ENCODE peak calls at places on chromosome 6, in five cellular contexts. P, B, V, K and R are unnamed samples.

GRCh38 chr6:170142559-170142958 is 148.3 kb downstream of the DLL1 start:
- DNase-seq in K (no peak), P (no peak), V (no peak), B (no peak), R (no peak)

GRCh38 chr6:36404164-36404563 is 16.7 kb upstream of the ETV7 start:
- DNase-seq in V (no peak), P (no peak), K (no peak), B (no peak), R (no peak)

GRCh38 chr6:93859964-93860363 is 440.6 kb upstream of the EPHA7 start:
- DNase-seq in K (no peak), P (no peak), V (no peak), B (no peak), R (no peak)

GRCh38 chr6:53240763-53241162 is 92.1 kb upstream of the GCM1 start:
- DNase-seq in K (no peak), V (no peak), B (no peak), P (no peak), R (no peak)

GRCh38 chr6:108988765-108989164 is 105.9 kb downstream of the SESN1 start:
- DNase-seq in B (no peak), P (no peak), V (no peak), K (no peak), R (no peak)

GRCh38 chr6:85660181-85660611 is 17.5 kb upstream of the SYNCRIP start:
- DNase-seq in V (no peak), B (peak; percentile 88), K (no peak), P (peak; percentile 57), R (no peak)

GRCh38 chr6:138129190-138129589 is 22.0 kb upstream of the PERP start:
- DNase-seq in B (no peak), K (no peak), V (no peak), P (no peak), R (no peak)

GRCh38 chr6:63799813-63800212 is 164.2 kb downstream of the PHF3 start:
- DNase-seq in V (no peak), B (no peak), K (no peak), P (no peak), R (no peak)

GRCh38 chr6:6942826-6943225 is 164.9 kb upstream of the RREB1 start:
- DNase-seq in V (no peak), K (no peak), P (no peak), B (no peak), R (no peak)

GRCh38 chr6:105545947-105546710 is 143.2 kb upstream of the PREP start:
- DNase-seq in V (no peak), B (peak; percentile 90), K (no peak), P (no peak), R (no peak)

GRCh38 chr6:22062807-22063408 is 233.9 kb downstream of the PRL start:
- DNase-seq in V (no peak), P (no peak), K (no peak), B (no peak), R (no peak)

GRCh38 chr6:170202416-170203135 is 88.3 kb downstream of the DLL1 start:
- DNase-seq in B (no peak), V (no peak), K (no peak), P (no peak), R (no peak)

GRCh38 chr6:28941681-28942448 is 18.1 kb upstream of the TRIM27 start:
- DNase-seq in B (peak; percentile 18), V (no peak), K (no peak), P (no peak), R (no peak)

GRCh38 chr6:25830461-25830860 is 1.4 kb downstream of the SLC17A1 start:
- DNase-seq in K (no peak), B (no peak), V (no peak), P (no peak), R (no peak)

GRCh38 chr6:157381631-157382621 is 936 bp downstream of the ZDHHC14 start:
- DNase-seq in K (peak; percentile 41), P (no peak), B (peak; percentile 54), V (peak; percentile 21), R (no peak)

GRCh38 chr6:169145476-169145875 is 108.2 kb downstream of the THBS2 start:
- DNase-seq in K (no peak), P (no peak), B (no peak), V (no peak), R (no peak)

GRCh38 chr6:113719056-113719455 is 138.1 kb upstream of the MARCKS start:
- DNase-seq in K (no peak), B (peak; percentile 13), V (no peak), P (no peak), R (no peak)

GRCh38 chr6:55882731-55883595 is 7.6 kb upstream of the BMP5 start:
- DNase-seq in K (no peak), B (peak; percentile 94), V (no peak), P (peak; percentile 65), R (peak; percentile 65)

GRCh38 chr6:121436966-121437756 is 1.7 kb downstream of the GJA1 start:
- DNase-seq in P (no peak), K (no peak), V (peak; percentile 23), B (peak; percentile 72), R (no peak)

GRCh38 chr6:138970856-138971425 is 17.1 kb downstream of the REPS1 start:
- DNase-seq in P (peak; percentile 82), K (no peak), V (no peak), B (peak; percentile 86), R (peak; percentile 88)

GRCh38 chr6:33168202-33168601 is 24.1 kb downstream of the COL11A2 start:
- DNase-seq in B (no peak), K (no peak), V (no peak), P (no peak), R (no peak)

GRCh38 chr6:36075656-36076055 is 48.0 kb downstream of the MAPK14 start:
- DNase-seq in V (no peak), P (no peak), B (no peak), K (peak; percentile 43), R (no peak)

GRCh38 chr6:7909323-7910276 is 988 bp downstream of the TXNDC5 start:
- DNase-seq in P (no peak), V (peak; percentile 36), B (peak; percentile 26), K (peak; percentile 46), R (no peak)

GRCh38 chr6:38391206-38391908 is 248.4 kb downstream of the BTBD9 start:
- DNase-seq in K (no peak), B (no peak), V (no peak), P (peak; percentile 26), R (peak; percentile 44)

GRCh38 chr6:6752129-6752528 is 163.6 kb downstream of the LY86 start:
- DNase-seq in B (peak; percentile 57), K (no peak), V (no peak), P (peak; percentile 80), R (peak; percentile 59)

GRCh38 chr6:111013144-111013905 is 31.5 kb downstream of the RPF2 start:
- DNase-seq in B (peak; percentile 32), K (no peak), V (no peak), P (no peak), R (no peak)

GRCh38 chr6:16684896-16685554 is 76.2 kb downstream of the ATXN1 start:
- DNase-seq in P (peak; percentile 88), V (no peak), B (peak; percentile 68), K (no peak), R (peak; percentile 91)

GRCh38 chr6:35214869-35215664 is 1.3 kb downstream of the SCUBE3 start:
- DNase-seq in V (no peak), K (no peak), P (no peak), B (no peak), R (no peak)

GRCh38 chr6:84967389-84967788 is 203.0 kb upstream of the TBX18 start:
- DNase-seq in V (peak; percentile 33), P (no peak), K (peak; percentile 5), B (peak; percentile 65), R (no peak)

GRCh38 chr6:105678516-105678915 is 275.6 kb upstream of the PREP start:
- DNase-seq in K (no peak), B (peak; percentile 28), P (no peak), V (no peak), R (no peak)

GRCh38 chr6:21811484-21811883 is 217.9 kb downstream of the SOX4 start:
- DNase-seq in B (no peak), V (no peak), K (no peak), P (no peak), R (no peak)

DNA sequence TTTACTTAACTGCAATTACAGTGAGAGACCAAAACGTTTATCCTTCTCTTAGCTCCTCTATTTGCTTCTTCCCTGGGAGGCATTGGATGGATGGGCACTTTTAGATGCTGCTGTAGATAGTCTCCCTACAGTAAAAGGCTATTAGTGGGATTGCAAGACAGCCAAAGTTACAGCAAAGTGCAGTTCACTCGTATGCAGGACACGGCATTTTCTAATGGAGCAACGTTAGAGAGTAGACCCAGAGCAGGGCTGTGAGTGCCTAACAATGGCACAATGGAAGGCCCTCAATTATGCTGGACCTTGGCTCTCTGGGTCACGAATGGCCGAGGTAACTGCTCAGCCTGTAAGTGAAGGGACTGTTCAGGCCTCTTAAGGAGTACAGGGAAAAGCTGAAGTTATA is 605.8 kb upstream of the NOX3 start:
- DNase-seq in K (no peak), B (no peak), V (no peak), P (no peak), R (no peak)
- TF ChIP-seq CTCF in K (no peak), B (no peak), V (no peak), P (no peak), R (no peak)

GRCh38 chr6:30554404-30554803 is 1.9 kb downstream of the GNL1 start:
- DNase-seq in P (no peak), K (no peak), V (no peak), B (no peak), R (no peak)

GRCh38 chr6:30555428-30556005 is 772 bp downstream of the GNL1 start:
- DNase-seq in K (peak; percentile 44), P (no peak), B (peak; percentile 37), V (no peak), R (no peak)

GRCh38 chr6:30556714-30556963 is 350 bp upstream of the GNL1 start:
- DNase-seq in K (peak; percentile 96), P (no peak), B (no peak), V (peak; percentile 96), R (no peak)

GRCh38 chr6:30556006-30556713 is at the start of gene GNL1:
- DNase-seq in B (peak; percentile 81), K (peak; percentile 97), P (no peak), V (peak; percentile 96), R (peak; percentile 59)

DNA sequence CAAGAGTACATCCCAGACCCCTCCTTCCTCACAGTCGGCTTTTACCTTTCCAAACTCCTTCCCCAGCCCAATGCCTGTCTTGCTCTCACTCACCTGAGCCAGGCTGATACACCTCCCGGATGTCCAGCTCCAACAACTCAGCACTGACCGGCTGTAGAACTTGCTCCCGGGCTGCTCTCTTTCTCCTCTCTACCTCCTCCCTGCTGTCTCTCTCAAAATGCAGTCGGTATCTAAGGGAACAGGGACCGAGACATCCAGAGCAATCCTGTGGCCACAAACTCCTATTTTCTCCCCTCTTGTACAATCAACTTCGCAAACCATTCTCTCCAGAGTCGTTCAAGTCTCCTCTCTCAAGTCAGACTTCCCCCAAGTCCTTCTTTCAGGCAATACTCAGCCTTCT is 1.3 kb downstream of the GNL1 start:
- DNase-seq in P (no peak), B (peak; percentile 19), V (no peak), K (no peak), R (no peak)
- H3K4me3 ChIP-seq in P (peak overlapping the region; percentile 67), B (peak overlapping the region; percentile 92), V (peak overlapping the region; percentile 96), K (peak overlapping the region; percentile 84), R (peak overlapping the region; percentile 86)

GRCh38 chr6:13099771-13100170 is 228.6 kb downstream of the TBC1D7 start:
- DNase-seq in P (no peak), B (no peak), K (no peak), V (no peak), R (no peak)
- TF ChIP-seq CTCF in P (peak; percentile 18), B (no peak), K (peak; percentile 63), V (peak; percentile 13), R (peak; percentile 29)

GRCh38 chr6:69801225-69801624 is 4.4 kb upstream of the LMBRD1 start:
- DNase-seq in B (no peak), P (no peak), V (no peak), K (no peak), R (no peak)
- H3K4me3 ChIP-seq in B (no peak overlapping the region), P (no peak overlapping the region), V (no peak overlapping the region), K (no peak overlapping the region), R (no peak overlapping the region)

GRCh38 chr6:48957781-48958180 is 505.3 kb downstream of the MMUT start:
- DNase-seq in B (peak; percentile 48), K (no peak), V (no peak), P (no peak), R (no peak)
- TF ChIP-seq CTCF in B (no peak), K (no peak), V (no peak), P (no peak), R (no peak)